ENCODE peak calls at places on chromosomes 3 and 15, in nine cellular contexts. N, Q, M, Z, L, T, S, W and Y are unnamed samples.

GRCh38 chr15:101439285-101439919 is 50.1 kb downstream of the PCSK6 start:
- DNase-seq in N (no peak), Q (no peak), M (no peak), Z (no peak), L (no peak), T (no peak), S (no peak), W (no peak), Y (no peak)

GRCh38 chr15:96268421-96269204 is 61.9 kb upstream of the NR2F2 start:
- DNase-seq in N (peak; percentile 44), Q (no peak), M (no peak), Z (no peak), L (no peak), T (no peak), S (no peak), W (peak; percentile 19), Y (peak; percentile 72)

GRCh38 chr15:48389701-48390143 is 58.5 kb downstream of the DUT start:
- DNase-seq in N (peak; percentile 19), Q (no peak), M (no peak), Z (no peak), L (no peak), T (no peak), S (no peak), W (peak; percentile 83), Y (no peak)

GRCh38 chr3:86993704-86994103 is 2.8 kb upstream of the VGLL3 start:
- DNase-seq in N (peak; percentile 27), Q (no peak), M (no peak), Z (no peak), L (no peak), T (no peak), S (no peak), W (peak; percentile 85), Y (no peak)

GRCh38 chr3:128274837-128275236 is 121.6 kb downstream of the EEFSEC start:
- DNase-seq in N (peak; percentile 88), Q (no peak), M (no peak), Z (no peak), L (no peak), T (peak; percentile 53), S (no peak), W (peak; percentile 68), Y (no peak)

GRCh38 chr3:73784647-73785420 is 160.1 kb upstream of the PDZRN3 start:
- DNase-seq in N (no peak), Q (no peak), M (no peak), Z (no peak), L (no peak), T (no peak), S (no peak), W (peak; percentile 37), Y (no peak)

GRCh38 chr3:29757054-29757777 is 476.3 kb downstream of the RBMS3 start:
- DNase-seq in N (peak; percentile 20), Q (no peak), M (no peak), Z (no peak), L (no peak), T (no peak), S (no peak), W (peak; percentile 45), Y (no peak)

GRCh38 chr3:59482001-59482400 is 432.2 kb upstream of the CFAP20DC start:
- DNase-seq in N (no peak), Q (no peak), M (no peak), Z (no peak), L (no peak), T (no peak), S (no peak), W (no peak), Y (no peak)

GRCh38 chr3:9439331-9439730 is 41.9 kb downstream of the SETD5 start:
- DNase-seq in N (no peak), Q (no peak), M (no peak), Z (no peak), L (no peak), T (no peak), S (no peak), W (peak; percentile 29), Y (no peak)

GRCh38 chr3:152352559-152352958 is 83.8 kb downstream of the MBNL1 start:
- DNase-seq in N (peak; percentile 36), Q (peak; percentile 62), M (no peak), Z (no peak), L (no peak), T (no peak), S (no peak), W (peak; percentile 69), Y (no peak)

GRCh38 chr15:58115692-58116091 is 22.5 kb upstream of the AQP9 start:
- DNase-seq in N (peak; percentile 54), Q (no peak), M (no peak), Z (no peak), L (no peak), T (no peak), S (no peak), W (peak; percentile 33), Y (no peak)

GRCh38 chr3:128879991-128880390 is 571 bp downstream of the ACAD9 start:
- DNase-seq in N (no peak), Q (no peak), M (no peak), Z (no peak), L (no peak), T (no peak), S (no peak), W (no peak), Y (no peak)

GRCh38 chr3:11134794-11135193 is 19.5 kb upstream of the HRH1 start:
- DNase-seq in N (no peak), Q (no peak), M (no peak), Z (no peak), L (no peak), T (no peak), S (no peak), W (peak; percentile 83), Y (no peak)

GRCh38 chr3:17136251-17136721 is 251.5 kb downstream of the PLCL2 start:
- DNase-seq in N (no peak), Q (peak; percentile 56), M (no peak), Z (no peak), L (peak; percentile 49), T (no peak), S (no peak), W (no peak), Y (no peak)

GRCh38 chr3:12796171-12797123 is at the start of gene CAND2:
- DNase-seq in N (peak; percentile 53), Q (no peak), M (peak; percentile 78), Z (peak; percentile 91), L (peak; percentile 80), T (no peak), S (peak; percentile 12), W (peak; percentile 70), Y (no peak)

GRCh38 chr15:80641384-80641783 is 53.7 kb upstream of the ABHD17C start:
- DNase-seq in N (no peak), Q (no peak), M (no peak), Z (no peak), L (no peak), T (no peak), S (no peak), W (no peak), Y (no peak)

GRCh38 chr3:191356586-191357439 is 26.5 kb upstream of the UTS2B start:
- DNase-seq in N (peak; percentile 93), Q (no peak), M (no peak), Z (no peak), L (peak; percentile 18), T (no peak), S (no peak), W (peak; percentile 92), Y (peak; percentile 92)

GRCh38 chr3:42159706-42160472 is 68.7 kb downstream of the TRAK1 start:
- DNase-seq in N (peak; percentile 98), Q (peak; percentile 79), M (peak; percentile 65), Z (peak; percentile 88), L (no peak), T (no peak), S (no peak), W (peak; percentile 29), Y (no peak)
- H3K4me3 ChIP-seq in N (peak overlapping the region; percentile 47), Q (peak overlapping the region; percentile 0), M (no peak overlapping the region), Z (no peak overlapping the region), L (no peak overlapping the region), T (no peak overlapping the region), S (no peak overlapping the region), W (no peak overlapping the region), Y (no peak overlapping the region)

DNA sequence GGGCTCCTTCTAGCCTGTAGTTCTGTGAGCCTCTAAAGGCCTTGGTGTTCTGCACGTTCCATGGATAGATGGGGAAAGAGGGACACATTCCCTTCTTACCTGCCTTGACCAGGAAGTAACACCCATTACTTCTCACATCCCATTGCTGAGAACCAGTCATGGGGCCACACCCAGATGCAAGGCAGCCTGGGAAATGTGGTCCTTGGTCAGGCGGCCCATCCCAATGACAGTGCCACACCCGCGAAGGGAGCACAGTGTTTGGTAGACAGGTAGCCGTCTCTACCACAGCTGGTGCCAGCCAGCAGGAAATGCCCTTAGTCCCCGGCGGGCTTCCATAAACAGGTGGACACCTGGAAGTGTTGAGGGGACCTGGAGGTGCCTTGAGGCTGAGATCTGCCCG is 23.2 kb upstream of the LCTL start:
- DNase-seq in N (peak; percentile 67), Q (no peak), M (no peak), Z (no peak), L (no peak), T (no peak), S (no peak), W (no peak), Y (no peak)
- H3K4me3 ChIP-seq in N (no peak overlapping the region), Q (no peak overlapping the region), M (no peak overlapping the region), Z (no peak overlapping the region), L (no peak overlapping the region), T (no peak overlapping the region), S (no peak overlapping the region), W (no peak overlapping the region), Y (no peak overlapping the region)

GRCh38 chr15:34721802-34722795 is 32.7 kb downstream of the GJD2 start:
- DNase-seq in N (peak; percentile 67), Q (peak; percentile 2), M (peak; percentile 68), Z (peak; percentile 79), L (peak; percentile 19), T (peak; percentile 52), S (no peak), W (peak; percentile 95), Y (peak; percentile 94)
- H3K4me3 ChIP-seq in N (no peak overlapping the region), Q (no peak overlapping the region), M (peak overlapping the region; percentile 33), Z (no peak overlapping the region), L (no peak overlapping the region), T (peak overlapping the region; percentile 26), S (no peak overlapping the region), W (peak overlapping the region; percentile 57), Y (peak overlapping the region; percentile 1)

DNA sequence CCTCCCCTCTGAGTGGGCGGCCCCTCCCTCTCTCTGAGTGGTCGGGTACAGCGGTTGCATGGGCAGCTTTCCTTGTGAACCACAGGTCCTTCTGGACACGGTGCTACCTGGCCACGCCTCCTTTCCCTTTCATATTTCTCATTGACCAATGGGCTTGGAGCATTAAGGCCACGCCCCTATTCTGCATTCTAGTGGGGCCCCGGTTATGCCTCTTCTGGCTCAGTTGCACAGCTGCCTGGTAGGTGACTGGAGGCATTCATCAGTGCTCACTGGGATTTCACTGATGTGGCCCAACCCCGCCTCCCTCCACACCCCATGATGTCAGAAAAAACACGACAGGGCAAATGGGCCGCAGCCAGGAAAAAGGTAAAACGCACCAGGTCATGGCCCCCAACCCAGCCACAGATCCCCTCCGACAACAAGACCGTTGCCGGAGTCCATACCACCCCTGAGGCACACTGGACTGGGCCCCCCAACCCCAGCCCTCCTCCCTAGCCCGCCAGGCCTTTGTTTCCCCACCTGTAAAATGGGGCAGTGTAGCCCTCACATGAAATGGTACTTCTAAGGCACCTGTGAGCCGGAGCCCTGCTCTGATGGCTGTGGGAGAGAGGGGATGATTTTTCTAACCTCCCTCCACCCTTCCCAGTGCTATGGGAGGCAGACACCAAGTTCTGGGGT is 26.3 kb downstream of the NGRN start:
- DNase-seq in N (peak; percentile 18), Q (peak; percentile 59), M (no peak), Z (no peak), L (no peak), T (no peak), S (no peak), W (peak; percentile 36), Y (no peak)
- H3K4me3 ChIP-seq in N (no peak overlapping the region), Q (no peak overlapping the region), M (no peak overlapping the region), Z (no peak overlapping the region), L (no peak overlapping the region), T (no peak overlapping the region), S (no peak overlapping the region), W (no peak overlapping the region), Y (no peak overlapping the region)